ENCODE peak calls at places on chromosomes 5 and 9, in seven cellular contexts. S is left lung, V is pancreas, C is right atrium auricular region, O is AG09309, B is activated B cell treated with CpG ODN at 0.5 μM for 24 hours, N is K562. T is an unnamed sample.

GRCh38 chr5:93107828-93108520 is 473.0 kb downstream of the NR2F1-AS1 start:
- DNase-seq in O (no peak), B (no peak), C (no peak), N (no peak), V (no peak), S (no peak), T (no peak)

GRCh38 chr5:53091304-53091703 is 18.3 kb downstream of the MOCS2 start:
- DNase-seq in B (no peak), O (no peak), V (no peak), C (no peak), S (no peak), N (no peak), T (no peak)

GRCh38 chr5:36040651-36041536 is 25.8 kb downstream of the UGT3A2 start:
- DNase-seq in V (no peak), B (no peak), N (no peak), S (peak), O (no peak), C (no peak), T (no peak)

GRCh38 chr5:91077623-91078022 is 305.5 kb downstream of the ARRDC3 start:
- DNase-seq in B (no peak), C (no peak), N (no peak), O (no peak), S (no peak), V (no peak), T (no peak)

GRCh38 chr5:120463991-120464626 is at the start of gene PRR16:
- DNase-seq in C (no peak), V (no peak), B (peak), S (peak), O (no peak), N (peak), T (peak)

GRCh38 chr9:18126776-18127175 is 347.2 kb upstream of the ADAMTSL1 start:
- DNase-seq in C (no peak), B (no peak), O (no peak), S (no peak), V (no peak), N (no peak), T (no peak)

GRCh38 chr5:57594436-57594835 is 111.8 kb upstream of the ACTBL2 start:
- DNase-seq in N (no peak), V (no peak), B (no peak), S (no peak), O (no peak), C (no peak), T (no peak)

GRCh38 chr9:124477211-124478013 is 27.2 kb downstream of the ADGRD2 start:
- DNase-seq in O (no peak), V (no peak), B (no peak), S (no peak), N (peak), C (no peak), T (peak)

GRCh38 chr5:31133488-31133887 is 60.0 kb upstream of the CDH6 start:
- DNase-seq in C (no peak), O (no peak), S (no peak), V (no peak), B (no peak), N (no peak), T (no peak)

GRCh38 chr5:137206030-137206715 is 293.0 kb downstream of the SPOCK1 start:
- DNase-seq in O (peak), V (no peak), B (no peak), N (no peak), C (no peak), S (peak), T (no peak)

GRCh38 chr5:65809817-65810531 is 88.0 kb downstream of the NLN start:
- DNase-seq in B (no peak), O (no peak), C (peak), S (no peak), V (no peak), N (peak), T (no peak)

GRCh38 chr9:136448655-136449054 is 9.0 kb upstream of the INPP5E start:
- DNase-seq in V (no peak), N (no peak), B (no peak), S (no peak), C (no peak), O (no peak), T (no peak)

GRCh38 chr5:155947394-155948062 is 379.4 kb upstream of the SGCD start:
- DNase-seq in S (no peak), C (no peak), N (no peak), B (no peak), V (no peak), O (peak), T (no peak)

GRCh38 chr9:21082671-21083070 is 4.9 kb upstream of the IFNB1 start:
- DNase-seq in O (no peak), V (no peak), B (no peak), S (no peak), N (no peak), C (no peak), T (no peak)

GRCh38 chr9:37739222-37739621 is 14.4 kb upstream of the TRMT10B start:
- DNase-seq in O (no peak), V (no peak), C (no peak), B (no peak), S (no peak), N (no peak), T (no peak)

GRCh38 chr5:78908173-78908901 is 76.8 kb downstream of the ARSB start:
- DNase-seq in O (peak), S (peak), N (no peak), B (no peak), V (peak), C (peak), T (peak)

GRCh38 chr9:124813041-124813440 is 36.1 kb downstream of the OLFML2A start:
- DNase-seq in B (no peak), N (no peak), O (no peak), C (no peak), V (no peak), S (no peak), T (no peak)

GRCh38 chr9:129375845-129376244 is 197.8 kb upstream of the IER5L start:
- DNase-seq in C (no peak), N (no peak), B (no peak), O (no peak), V (no peak), S (no peak), T (no peak)

GRCh38 chr5:91206734-91207133 is 176.4 kb downstream of the ARRDC3 start:
- DNase-seq in O (peak), C (no peak), B (no peak), V (no peak), N (no peak), S (no peak), T (no peak)

GRCh38 chr5:111738118-111738517 is 18.9 kb downstream of the NREP start:
- DNase-seq in N (no peak), S (no peak), B (no peak), C (no peak), V (no peak), O (no peak), T (no peak)

GRCh38 chr5:139482050-139482889 is at the start of gene STING1:
- DNase-seq in V (peak), O (peak), S (peak), B (peak), C (peak), N (peak), T (no peak)

GRCh38 chr9:71835596-71835995 is 67.3 kb upstream of the CEMIP2 start:
- DNase-seq in O (no peak), S (no peak), B (no peak), C (no peak), N (no peak), V (no peak), T (no peak)
- TF ChIP-seq CTCF in O (no peak), S (no peak), B (peak), C (no peak), N (no peak), V (no peak), T (no peak)

GRCh38 chr5:173513521-173513991 is 102.9 kb downstream of the BOD1 start:
- DNase-seq in N (no peak), C (no peak), O (peak), S (no peak), B (no peak), V (no peak), T (no peak)
- TF ChIP-seq CTCF in N (no peak), C (no peak), O (peak), S (no peak), B (no peak), V (no peak), T (no peak)

DNA sequence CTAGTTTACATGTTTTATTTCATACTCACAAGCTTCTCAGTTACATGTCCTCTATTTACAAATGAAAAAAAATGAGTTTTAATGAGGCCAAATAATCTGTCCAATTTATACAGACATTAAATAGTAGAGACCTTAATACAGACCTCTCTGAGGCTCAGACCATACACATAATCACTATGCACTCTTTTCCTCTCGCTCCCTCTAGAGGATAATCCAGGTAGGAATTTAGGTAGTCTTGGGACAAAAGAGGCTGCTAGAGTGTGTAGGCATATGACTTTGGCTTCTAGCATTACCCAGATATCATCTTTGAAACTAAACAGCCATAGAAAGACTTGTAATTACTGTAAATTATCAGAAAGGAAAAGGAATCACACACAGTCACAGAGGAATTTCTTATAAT is 444.7 kb downstream of the HINT1 start:
- DNase-seq in V (no peak), S (no peak), O (peak), N (peak), B (no peak), C (no peak), T (no peak)
- TF ChIP-seq CTCF in V (no peak), S (no peak), O (peak), N (no peak), B (no peak), C (no peak), T (peak)

DNA sequence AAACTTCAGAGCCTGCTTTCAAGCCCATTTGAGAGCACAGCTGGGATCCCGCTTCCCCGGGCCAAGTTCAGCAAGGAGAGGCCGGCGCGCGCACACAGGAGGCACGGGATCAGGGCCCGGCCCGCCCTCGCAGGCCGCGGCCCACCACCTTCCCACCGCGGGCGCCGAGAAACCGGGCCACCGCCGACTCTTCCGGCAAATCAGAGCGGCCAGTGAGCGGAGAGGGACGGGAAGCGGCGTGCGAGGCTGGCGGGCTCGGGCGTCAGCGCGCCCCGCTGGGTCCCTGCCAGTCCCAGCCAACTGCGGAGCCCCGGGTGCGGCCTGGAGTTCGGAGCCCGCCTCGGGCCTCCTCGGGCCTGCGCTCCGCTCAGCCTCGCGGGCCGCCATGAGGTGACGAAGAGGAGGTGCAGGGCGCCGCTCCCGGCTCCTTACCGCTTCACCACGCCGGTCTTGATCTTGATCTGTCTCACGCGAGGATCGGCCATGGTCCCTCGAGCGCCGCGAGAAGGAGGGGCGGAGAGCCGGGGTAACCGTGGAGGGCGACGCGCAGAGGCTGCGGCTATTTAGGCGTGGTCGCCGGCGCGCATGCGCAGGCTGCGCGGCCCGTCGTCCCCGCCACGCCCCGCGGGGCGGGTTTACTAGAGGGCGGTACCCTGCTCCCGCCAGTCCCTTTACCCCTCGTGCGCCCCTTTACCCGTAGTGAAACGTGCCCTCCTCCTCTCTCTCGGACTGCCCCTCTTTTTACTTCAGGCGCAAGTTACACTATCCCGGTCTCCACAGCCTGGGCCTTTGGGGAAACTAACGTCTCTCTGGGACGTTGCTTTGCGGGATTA is at the start of gene TBCA:
- DNase-seq in B (peak), O (peak), C (peak), S (peak), N (peak), V (peak), T (peak)
- TF ChIP-seq CTCF in B (no peak), O (no peak), C (no peak), S (no peak), N (peak), V (no peak), T (peak)

GRCh38 chr9:122203995-122204394 is 24.8 kb downstream of the LHX6 start:
- DNase-seq in O (no peak), C (no peak), S (no peak), N (no peak), V (no peak), B (no peak), T (no peak)

GRCh38 chr9:122206118-122207046 is 22.4 kb downstream of the LHX6 start:
- DNase-seq in C (no peak), O (peak), B (no peak), N (no peak), V (no peak), S (no peak), T (no peak)

GRCh38 chr9:122202099-122202498 is 26.7 kb downstream of the LHX6 start:
- DNase-seq in C (no peak), S (no peak), V (no peak), O (no peak), N (no peak), B (no peak), T (no peak)

GRCh38 chr9:122204491-122204890 is 24.3 kb downstream of the LHX6 start:
- DNase-seq in C (no peak), B (no peak), O (no peak), V (no peak), N (no peak), S (no peak), T (no peak)

GRCh38 chr9:122205176-122205575 is 23.6 kb downstream of the LHX6 start:
- DNase-seq in C (no peak), N (no peak), B (no peak), S (no peak), O (no peak), V (no peak), T (no peak)
- TF ChIP-seq CTCF in C (no peak), N (no peak), B (no peak), S (no peak), O (no peak), V (no peak), T (no peak)

GRCh38 chr5:112907166-112907611 is 14.8 kb downstream of the REEP5 start:
- DNase-seq in C (no peak), V (no peak), B (no peak), N (no peak), S (no peak), O (no peak), T (no peak)
- TF ChIP-seq CTCF in C (no peak), V (no peak), B (no peak), N (no peak), S (no peak), O (no peak), T (no peak)

DNA sequence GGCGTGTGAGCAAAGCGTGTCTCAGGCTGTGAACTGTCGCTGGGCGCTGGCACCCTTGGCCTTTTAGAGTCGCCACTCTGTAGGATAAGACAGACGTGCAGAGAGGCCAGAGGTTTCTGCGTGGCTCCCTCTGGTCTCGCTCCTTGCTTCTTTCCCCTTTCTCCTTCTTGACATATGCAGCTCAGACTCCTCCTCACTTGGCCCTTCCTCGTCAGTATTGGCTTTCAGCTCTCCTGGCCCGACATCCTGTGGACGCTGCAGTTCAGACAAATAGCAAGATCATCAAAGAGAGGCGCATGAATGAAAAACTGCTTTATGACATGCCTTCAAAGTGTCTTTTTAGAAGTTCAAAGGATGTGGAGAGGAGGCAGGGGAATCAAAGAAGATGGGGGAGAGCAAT is 116.8 kb upstream of the SPRY4 start:
- DNase-seq in S (no peak), C (peak), O (no peak), B (no peak), N (no peak), V (no peak), T (peak)
- TF ChIP-seq CTCF in S (no peak), C (no peak), O (no peak), B (no peak), N (no peak), V (no peak), T (no peak)

DNA sequence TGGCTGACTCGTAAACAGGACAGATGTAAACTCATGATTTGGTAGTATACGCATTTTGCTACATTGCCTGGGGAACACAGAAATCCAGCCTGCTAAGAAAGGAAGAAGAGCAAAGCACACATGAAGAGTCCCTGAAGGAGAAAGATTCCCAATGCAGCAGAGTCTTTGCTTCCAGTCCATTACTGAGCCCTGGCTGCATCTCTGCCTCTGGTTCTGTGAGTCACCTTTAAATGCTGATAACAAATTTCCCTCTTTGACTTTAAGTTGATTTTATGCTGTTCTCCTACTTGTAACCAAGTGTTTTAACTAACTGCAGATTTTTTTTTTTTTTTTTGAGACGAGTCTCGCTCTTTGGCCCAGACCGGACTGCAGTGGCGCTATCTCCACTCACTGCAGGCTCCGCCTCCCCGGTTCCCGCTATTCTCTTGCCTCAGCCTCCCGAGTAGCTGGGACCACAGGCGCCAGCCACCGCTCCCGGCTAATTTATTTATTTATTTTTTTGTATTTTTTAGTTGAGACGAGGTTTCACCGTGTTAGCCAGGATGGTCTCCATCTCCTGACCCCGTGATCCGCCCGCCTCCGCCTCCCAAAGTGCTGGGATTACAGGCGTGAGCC is 8.5 kb upstream of the PRXL2C start:
- DNase-seq in V (no peak), B (no peak), O (no peak), C (no peak), N (no peak), S (no peak), T (no peak)
- TF ChIP-seq CTCF in V (no peak), B (no peak), O (no peak), C (no peak), N (no peak), S (no peak), T (no peak)

GRCh38 chr5:103587185-103587748 is 24.7 kb upstream of the NUDT12 start:
- DNase-seq in C (no peak), O (no peak), S (no peak), V (no peak), B (no peak), N (no peak), T (no peak)
- TF ChIP-seq CTCF in C (no peak), O (peak), S (no peak), V (no peak), B (no peak), N (no peak), T (peak)

GRCh38 chr9:121372239-121372562 is 2.2 kb upstream of the STOM start:
- DNase-seq in C (no peak), V (no peak), O (no peak), B (no peak), S (no peak), N (no peak), T (no peak)

GRCh38 chr9:121380941-121381340 is 10.9 kb upstream of the STOM start:
- DNase-seq in S (no peak), V (no peak), O (no peak), C (no peak), N (no peak), B (no peak), T (no peak)

GRCh38 chr9:121372563-121373400 is 2.7 kb upstream of the STOM start:
- DNase-seq in S (no peak), V (no peak), C (no peak), B (no peak), O (no peak), N (peak), T (no peak)

GRCh38 chr9:121373401-121373769 is 3.3 kb upstream of the STOM start:
- DNase-seq in O (no peak), S (no peak), B (no peak), C (no peak), V (no peak), N (no peak), T (no peak)

GRCh38 chr9:121376214-121376830 is 6.3 kb upstream of the STOM start:
- DNase-seq in S (no peak), C (no peak), B (no peak), N (no peak), O (no peak), V (no peak), T (no peak)
- TF ChIP-seq CTCF in S (no peak), C (no peak), B (no peak), N (peak), O (peak), V (no peak), T (peak)